ENCODE peak calls at places on chromosomes 4 and X, in eight cellular contexts. A, T, N, C, M, W, G and Q are unnamed samples.

GRCh38 chr4:99159699-99160098 is 15.6 kb upstream of the ADH4 start:
- DNase-seq in A (no peak), T (no peak), N (no peak), C (no peak), M (no peak), W (no peak), G (no peak), Q (no peak)

GRCh38 chrX:44889824-44890223 is 16.8 kb downstream of the KDM6A start:
- DNase-seq in A (no peak), T (no peak), N (no peak), C (no peak), M (no peak), W (no peak), G (no peak), Q (no peak)

GRCh38 chr4:172601195-172601594 is 567.4 kb upstream of the GALNT7 start:
- DNase-seq in A (peak; percentile 60), T (no peak), N (no peak), C (no peak), M (peak; percentile 12), W (peak; percentile 63), G (no peak), Q (no peak)

GRCh38 chr4:11598591-11598990 is 169.9 kb upstream of the HS3ST1 start:
- DNase-seq in A (peak; percentile 56), T (no peak), N (no peak), C (no peak), M (no peak), W (no peak), G (no peak), Q (no peak)

GRCh38 chrX:144730486-144730885 is 516.8 kb upstream of the SPANXN1 start:
- DNase-seq in A (peak; percentile 69), T (no peak), N (no peak), C (peak; percentile 16), M (no peak), W (no peak), G (no peak), Q (no peak)

GRCh38 chrX:74180716-74181115 is 123.3 kb upstream of the ZCCHC13 start:
- DNase-seq in A (no peak), T (no peak), N (no peak), C (no peak), M (no peak), W (no peak), G (no peak), Q (no peak)

GRCh38 chr4:41639291-41639690 is 101.3 kb downstream of the LIMCH1 start:
- DNase-seq in A (no peak), T (no peak), N (no peak), C (no peak), M (no peak), W (no peak), G (no peak), Q (no peak)

GRCh38 chr4:47465008-47465407 is 1.5 kb upstream of the COMMD8 start:
- DNase-seq in A (no peak), T (peak; percentile 51), N (no peak), C (no peak), M (no peak), W (no peak), G (no peak), Q (no peak)

GRCh38 chrX:41027388-41027787 is 57.9 kb upstream of the USP9X start:
- DNase-seq in A (peak; percentile 54), T (no peak), N (no peak), C (peak; percentile 76), M (no peak), W (no peak), G (no peak), Q (peak; percentile 70)

GRCh38 chrX:50168305-50168704 is 32.5 kb downstream of the AKAP4 start:
- DNase-seq in A (no peak), T (no peak), N (no peak), C (peak; percentile 6), M (no peak), W (no peak), G (no peak), Q (no peak)

GRCh38 chrX:69759921-69760625 is 144.2 kb downstream of the EDA start:
- DNase-seq in A (no peak), T (no peak), N (no peak), C (no peak), M (no peak), W (no peak), G (no peak), Q (no peak)

GRCh38 chrX:20857746-20858145 is 516.5 kb upstream of the CNKSR2 start:
- DNase-seq in A (peak; percentile 52), T (no peak), N (no peak), C (peak; percentile 59), M (no peak), W (no peak), G (no peak), Q (peak; percentile 0)

GRCh38 chrX:40167240-40168182 is 69.8 kb upstream of the BCOR start:
- DNase-seq in A (no peak), T (no peak), N (no peak), C (no peak), M (no peak), W (no peak), G (no peak), Q (no peak)

GRCh38 chr4:148145475-148145874 is 296.7 kb downstream of the NR3C2 start:
- DNase-seq in A (no peak), T (no peak), N (no peak), C (no peak), M (no peak), W (no peak), G (no peak), Q (no peak)

GRCh38 chr4:25970241-25970675 is 56.2 kb downstream of the SMIM20 start:
- DNase-seq in A (no peak), T (peak; percentile 41), N (no peak), C (peak; percentile 23), M (no peak), W (no peak), G (no peak), Q (peak; percentile 18)

GRCh38 chr4:136742330-136742729 is 790.0 kb downstream of the PCDH18 start:
- DNase-seq in A (peak; percentile 45), T (no peak), N (no peak), C (peak; percentile 25), M (no peak), W (no peak), G (no peak), Q (peak; percentile 62)

GRCh38 chr4:145387079-145387478 is 94.6 kb upstream of the SMAD1 start:
- DNase-seq in A (no peak), T (no peak), N (no peak), C (no peak), M (no peak), W (no peak), G (no peak), Q (no peak)

GRCh38 chr4:41569957-41570356 is 32.0 kb downstream of the LIMCH1 start:
- DNase-seq in A (no peak), T (no peak), N (no peak), C (peak; percentile 9), M (no peak), W (no peak), G (no peak), Q (no peak)

GRCh38 chr4:70761276-70761816 is 39.6 kb downstream of the RUFY3 start:
- DNase-seq in A (peak; percentile 31), T (no peak), N (no peak), C (no peak), M (no peak), W (no peak), G (no peak), Q (no peak)

GRCh38 chr4:136637071-136637777 is 895.1 kb downstream of the PCDH18 start:
- DNase-seq in A (peak; percentile 28), T (no peak), N (no peak), C (no peak), M (no peak), W (peak; percentile 1), G (no peak), Q (peak; percentile 24)

GRCh38 chr4:168019019-168019651 is 73.2 kb upstream of the ANXA10 start:
- DNase-seq in A (peak; percentile 35), T (no peak), N (no peak), C (peak; percentile 30), M (no peak), W (no peak), G (no peak), Q (peak; percentile 52)

GRCh38 chr4:19213388-19213787 is 1038.3 kb upstream of the SLIT2 start:
- DNase-seq in A (no peak), T (no peak), N (no peak), C (peak; percentile 88), M (no peak), W (no peak), G (no peak), Q (peak; percentile 12)

GRCh38 chr4:101415962-101416361 is 68.6 kb upstream of the PPP3CA start:
- DNase-seq in A (no peak), T (no peak), N (no peak), C (no peak), M (no peak), W (no peak), G (no peak), Q (no peak)

GRCh38 chr4:186144596-186145569 is 40.4 kb downstream of the FAM149A start:
- DNase-seq in A (peak; percentile 6), T (no peak), N (peak; percentile 37), C (peak; percentile 76), M (peak; percentile 52), W (no peak), G (peak; percentile 12), Q (peak; percentile 83)

GRCh38 chr4:72631296-72631695 is 62.3 kb upstream of the ADAMTS3 start:
- DNase-seq in A (peak; percentile 95), T (no peak), N (no peak), C (peak; percentile 96), M (no peak), W (no peak), G (no peak), Q (peak; percentile 63)

GRCh38 chr4:174362340-174362739 is 78.6 kb downstream of the CEP44 start:
- DNase-seq in A (no peak), T (no peak), N (no peak), C (no peak), M (no peak), W (no peak), G (no peak), Q (no peak)

GRCh38 chr4:15702941-15703403 is at the start of gene BST1:
- DNase-seq in A (no peak), T (peak; percentile 49), N (no peak), C (peak; percentile 70), M (no peak), W (no peak), G (peak; percentile 38), Q (peak; percentile 43)

GRCh38 chrX:69616520-69617203 is 749 bp downstream of the EDA start:
- DNase-seq in A (no peak), T (no peak), N (no peak), C (no peak), M (no peak), W (no peak), G (peak; percentile 2), Q (peak; percentile 3)

GRCh38 chrX:132165005-132165404 is 37.2 kb upstream of the FRMD7 start:
- DNase-seq in A (no peak), T (no peak), N (no peak), C (no peak), M (no peak), W (no peak), G (no peak), Q (no peak)

GRCh38 chrX:9952313-9952712 is 14.8 kb upstream of the CLDN34 start:
- DNase-seq in A (no peak), T (no peak), N (no peak), C (no peak), M (no peak), W (no peak), G (no peak), Q (no peak)

GRCh38 chr4:123750044-123750443 is 353.4 kb downstream of the SPRY1 start:
- DNase-seq in A (peak; percentile 20), T (no peak), N (no peak), C (peak; percentile 9), M (no peak), W (no peak), G (no peak), Q (peak; percentile 23)

GRCh38 chrX:43836435-43837184 is 45.6 kb downstream of the MAOB start:
- DNase-seq in A (peak; percentile 65), T (peak; percentile 2), N (no peak), C (peak; percentile 13), M (peak; percentile 32), W (peak; percentile 3), G (no peak), Q (peak; percentile 62)

GRCh38 chr4:48543796-48544195 is 53.7 kb downstream of the ZAR1 start:
- DNase-seq in A (no peak), T (no peak), N (no peak), C (peak; percentile 37), M (no peak), W (no peak), G (no peak), Q (peak; percentile 7)

GRCh38 chr4:2962614-2963184 is 507 bp downstream of the NOP14 start:
- DNase-seq in A (peak; percentile 25), T (no peak), N (no peak), C (peak; percentile 60), M (no peak), W (no peak), G (no peak), Q (peak; percentile 69)